ENCODE peak calls at places on chromosomes 3 and 15, in five cellular contexts. T is neuronal stem cell, D is H9, M is H1, N is trophoblast cell. K is an unnamed sample.

GRCh38 chr15:36905908-36906307 is 194.4 kb downstream of the MEIS2 start:
- DNase-seq in T (no peak), D (no peak), M (no peak), N (no peak), K (peak; percentile 67)

GRCh38 chr3:9208713-9209112 is 40.7 kb downstream of the SRGAP3 start:
- DNase-seq in T (no peak), D (no peak), M (no peak), N (no peak), K (no peak)

GRCh38 chr15:75455982-75456531 is 4.6 kb upstream of the SIN3A start:
- DNase-seq in T (peak; percentile 38), D (peak; percentile 67), M (no peak), N (peak; percentile 84), K (peak; percentile 65)

GRCh38 chr3:147903037-147903436 is 493.9 kb downstream of the ZIC1 start:
- DNase-seq in T (peak; percentile 18), D (no peak), M (no peak), N (no peak), K (no peak)

GRCh38 chr15:90099868-90100854 is 2.1 kb downstream of the IDH2 start:
- DNase-seq in T (no peak), D (no peak), M (no peak), N (peak; percentile 93), K (peak; percentile 19)

GRCh38 chr3:21049368-21050062 is 701.5 kb downstream of the ZNF385D start:
- DNase-seq in T (no peak), D (no peak), M (no peak), N (no peak), K (no peak)

GRCh38 chr15:74768771-74769342 is 13.0 kb upstream of the CSK start:
- DNase-seq in T (no peak), D (peak; percentile 81), M (no peak), N (peak; percentile 73), K (peak; percentile 67)

GRCh38 chr3:40096561-40097506 is 212.7 kb upstream of the EIF1B start:
- DNase-seq in T (no peak), D (no peak), M (no peak), N (no peak), K (no peak)

GRCh38 chr15:78374436-78375393 is 34.6 kb downstream of the CRABP1 start:
- DNase-seq in T (no peak), D (peak; percentile 49), M (no peak), N (no peak), K (no peak)

GRCh38 chr3:160486459-160486869 is 36.9 kb upstream of the TRIM59 start:
- DNase-seq in T (peak; percentile 9), D (no peak), M (no peak), N (peak; percentile 76), K (peak; percentile 52)

GRCh38 chr3:37920156-37920686 is 58.5 kb downstream of the CTDSPL start:
- DNase-seq in T (no peak), D (no peak), M (no peak), N (no peak), K (no peak)

GRCh38 chr3:38032328-38032865 is 3.0 kb upstream of the PLCD1 start:
- DNase-seq in T (no peak), D (no peak), M (no peak), N (no peak), K (no peak)

GRCh38 chr15:67839358-67839928 is 402 bp downstream of the RNU6-1 start:
- DNase-seq in T (no peak), D (no peak), M (no peak), N (peak; percentile 79), K (peak; percentile 65)

GRCh38 chr3:27031476-27031875 is 337.7 kb downstream of the NEK10 start:
- DNase-seq in T (no peak), D (no peak), M (no peak), N (no peak), K (no peak)

GRCh38 chr15:63104727-63105126 is 16.9 kb upstream of the LACTB start:
- DNase-seq in T (no peak), D (no peak), M (no peak), N (no peak), K (peak; percentile 77)

GRCh38 chr3:150069158-150069536 is 98.5 kb upstream of the PFN2 start:
- DNase-seq in T (no peak), D (no peak), M (no peak), N (no peak), K (no peak)

GRCh38 chr3:175266478-175266877 is 407.3 kb downstream of the NAALADL2 start:
- DNase-seq in T (no peak), D (no peak), M (no peak), N (no peak), K (peak; percentile 41)

DNA sequence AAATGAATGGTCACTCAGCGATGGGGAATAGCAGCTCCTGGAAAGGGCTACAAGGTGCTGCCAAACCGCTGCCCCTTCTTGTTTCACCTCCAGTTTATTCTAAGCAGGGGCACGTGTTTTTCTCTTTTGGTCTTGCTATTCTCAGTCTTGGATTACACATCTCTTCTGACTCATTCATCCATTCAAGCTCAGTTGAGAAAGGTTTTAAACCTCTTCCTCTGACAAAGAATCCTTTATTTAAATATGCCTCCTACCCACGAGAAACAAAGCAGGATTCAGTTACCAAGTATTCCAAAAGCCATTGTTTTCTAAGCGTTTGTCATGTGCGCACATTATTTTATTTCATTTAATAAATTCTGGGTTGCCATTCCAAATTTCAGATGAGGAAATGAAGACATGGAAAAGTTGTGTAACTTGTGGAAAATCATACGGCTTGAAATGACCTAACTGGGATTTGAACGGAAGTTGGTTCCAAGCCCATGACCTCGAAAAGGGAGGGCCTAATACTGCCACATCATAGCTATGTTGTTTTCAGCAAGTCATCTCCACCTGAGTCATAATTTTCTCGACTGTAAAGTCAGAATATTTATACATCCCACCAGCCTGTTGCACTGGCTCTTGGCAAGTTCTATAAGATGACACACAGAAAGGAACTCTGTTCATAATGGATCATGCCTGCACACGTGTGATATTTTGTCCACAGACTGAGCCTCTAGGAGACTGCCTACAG is 292.0 kb upstream of the SLCO3A1 start:
- DNase-seq in T (no peak), D (no peak), M (no peak), N (no peak), K (no peak)
- H2BK120ac ChIP-seq in T (no peak overlapping the region), D (no peak overlapping the region), M (no peak overlapping the region), N (no peak overlapping the region), K (no peak overlapping the region)

DNA sequence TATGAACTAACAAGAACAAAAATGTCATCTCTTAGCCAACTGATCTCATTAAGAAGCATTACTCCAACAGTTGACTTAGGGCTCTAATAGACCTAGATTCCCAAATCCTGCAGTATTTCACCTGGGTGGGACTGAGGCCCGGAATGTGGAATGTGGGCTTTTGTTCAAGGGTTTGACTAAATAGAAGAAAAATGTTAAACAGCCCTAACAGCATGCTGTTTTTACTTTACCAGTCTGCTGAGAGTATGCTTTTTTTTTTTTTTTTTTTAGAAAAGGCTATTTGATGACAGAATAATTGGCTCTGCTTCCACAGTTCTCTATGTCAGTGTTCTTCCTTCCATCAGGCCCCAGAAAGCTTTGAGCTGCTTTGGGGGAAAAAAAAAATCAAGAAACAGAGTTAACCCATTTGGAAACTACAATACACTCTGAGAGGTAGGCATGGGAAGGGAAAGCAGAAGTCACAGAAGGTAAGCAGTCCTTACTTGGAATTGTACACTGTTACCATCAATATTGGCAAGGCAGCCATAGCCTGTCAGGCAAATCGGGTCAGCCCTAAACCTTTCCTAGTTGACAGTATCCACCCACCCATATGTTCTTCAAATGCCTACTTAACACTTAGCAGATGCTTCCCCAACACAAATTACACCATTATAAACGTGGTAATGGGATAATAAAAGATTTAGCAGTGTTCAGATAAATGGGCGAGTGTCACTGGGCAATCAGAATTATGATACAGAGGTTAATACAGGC is 224.2 kb downstream of the CNTN3 start:
- DNase-seq in T (peak; percentile 32), D (no peak), M (no peak), N (no peak), K (no peak)
- H2BK12ac ChIP-seq in T (no peak overlapping the region), D (no peak overlapping the region), M (no peak overlapping the region), N (no peak overlapping the region), K (no peak overlapping the region)

GRCh38 chr15:69424748-69425413 is 10.7 kb downstream of the KIF23 start:
- DNase-seq in T (no peak), D (no peak), M (no peak), N (no peak), K (no peak)
- H3K4me2 ChIP-seq in T (no peak overlapping the region), D (no peak overlapping the region), M (no peak overlapping the region), N (no peak overlapping the region), K (no peak overlapping the region)

DNA sequence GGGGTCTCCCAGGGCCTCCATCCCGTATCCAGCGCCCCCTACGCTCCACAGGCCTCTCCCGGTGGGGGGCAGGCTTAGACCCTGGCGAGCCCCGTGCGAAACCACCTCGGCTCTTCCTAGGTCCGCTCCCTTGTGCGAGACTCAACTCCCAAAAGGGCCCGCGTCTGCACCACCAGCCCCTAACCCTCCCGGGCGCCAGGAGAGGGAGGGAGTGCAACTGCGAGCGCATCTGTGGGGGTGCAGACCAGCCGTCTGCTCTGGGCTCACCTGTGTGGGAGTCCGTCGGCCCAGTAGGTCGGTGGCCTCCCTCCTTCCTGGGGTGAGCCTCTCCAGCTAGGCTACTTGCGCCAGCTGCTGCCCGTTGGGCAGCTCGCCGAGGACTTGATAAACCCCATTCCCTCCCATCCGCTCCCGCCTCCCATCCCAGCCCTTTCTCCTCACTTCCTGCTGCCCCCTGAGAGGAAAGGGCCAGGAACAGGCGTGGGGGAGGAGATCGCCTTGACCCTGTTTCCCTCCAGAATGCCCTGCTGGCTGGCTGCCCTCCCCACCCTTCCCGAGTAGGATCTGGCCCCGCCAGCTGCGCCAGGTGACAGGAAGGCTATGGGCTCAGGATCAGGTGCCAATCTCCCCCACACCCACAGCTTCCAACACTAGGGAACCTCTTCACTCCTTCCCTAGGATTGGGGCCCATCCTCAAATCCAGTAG is at the start of gene HYAL2:
- DNase-seq in T (no peak), D (peak; percentile 67), M (no peak), N (no peak), K (no peak)
- H2BK120ac ChIP-seq in T (peak within 1 kb of the TSS; percentile 99), D (no peak within 1 kb of the TSS), M (peak within 1 kb of the TSS; percentile 26), N (peak within 1 kb of the TSS; percentile 98), K (peak within 1 kb of the TSS; percentile 100)

GRCh38 chr3:25064681-25065080 is 363.4 kb upstream of the RARB start:
- DNase-seq in T (no peak), D (no peak), M (no peak), N (no peak), K (no peak)

GRCh38 chr3:25071846-25072245 is 356.2 kb upstream of the RARB start:
- DNase-seq in T (no peak), D (no peak), M (no peak), N (peak; percentile 92), K (no peak)

GRCh38 chr3:25074151-25074550 is 353.9 kb upstream of the RARB start:
- DNase-seq in T (no peak), D (no peak), M (no peak), N (peak; percentile 12), K (peak; percentile 50)

GRCh38 chr3:25069970-25070369 is 358.1 kb upstream of the RARB start:
- DNase-seq in T (no peak), D (no peak), M (no peak), N (no peak), K (no peak)
- H2BK12ac ChIP-seq in T (no peak overlapping the region), D (no peak overlapping the region), M (no peak overlapping the region), N (peak overlapping the region; percentile 85), K (no peak overlapping the region)

DNA sequence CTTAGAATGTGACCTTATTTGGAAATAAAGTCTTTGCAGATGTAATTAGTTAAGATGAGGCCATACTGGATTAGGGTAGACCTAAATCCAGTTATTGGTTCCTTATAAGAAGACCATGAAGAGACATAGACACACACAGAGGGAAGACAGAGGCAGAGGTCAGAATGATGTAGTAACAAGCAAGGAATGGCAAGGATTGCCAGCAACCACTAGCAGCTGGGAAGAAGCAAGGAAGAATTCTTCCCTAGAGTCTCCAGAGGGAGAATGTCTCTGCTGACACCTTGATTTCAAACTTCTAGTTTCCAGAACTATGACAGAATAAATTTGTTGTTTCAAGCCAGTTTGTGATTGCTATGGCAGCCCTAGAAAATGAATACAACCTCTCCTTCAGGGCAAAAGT is 116.7 kb downstream of the WDR76 start:
- DNase-seq in T (no peak), D (no peak), M (no peak), N (no peak), K (no peak)
- H3K4me2 ChIP-seq in T (no peak overlapping the region), D (no peak overlapping the region), M (no peak overlapping the region), N (no peak overlapping the region), K (no peak overlapping the region)

GRCh38 chr3:140117111-140117526 is 182.1 kb downstream of the CLSTN2 start:
- DNase-seq in T (no peak), D (peak; percentile 33), M (no peak), N (peak; percentile 76), K (no peak)
- H2BK120ac ChIP-seq in T (no peak overlapping the region), D (no peak overlapping the region), M (no peak overlapping the region), N (no peak overlapping the region), K (no peak overlapping the region)